ENCODE peak calls at places on chromosome 19, in four cellular contexts. One of them, this sample, is unnamed.

GRCh38 chr19:7417671-7418324 is 69.1 kb downstream of the ARHGEF18 start:
- DNase-seq in hepatocyte: peak; percentile 34
- DNase-seq in HCT116: no peak
- DNase-seq in neural progenitor cell: no peak
- DNase-seq in this sample: no peak

GRCh38 chr19:46704379-46705076 is 12.4 kb downstream of the PRKD2 start:
- DNase-seq in neural progenitor cell: peak; percentile 71
- DNase-seq in hepatocyte: peak; percentile 61
- DNase-seq in HCT116: no peak
- DNase-seq in this sample: peak; percentile 57

GRCh38 chr19:58586131-58586765 is 13.1 kb upstream of the MZF1 start:
- DNase-seq in HCT116: no peak
- DNase-seq in hepatocyte: no peak
- DNase-seq in neural progenitor cell: no peak
- DNase-seq in this sample: no peak

GRCh38 chr19:31297991-31298390 is 51.2 kb downstream of the TSHZ3 start:
- DNase-seq in hepatocyte: no peak
- DNase-seq in HCT116: no peak
- DNase-seq in neural progenitor cell: no peak
- DNase-seq in this sample: no peak

GRCh38 chr19:53894736-53895135 is 12.7 kb downstream of the PRKCG start:
- DNase-seq in HCT116: no peak
- DNase-seq in hepatocyte: no peak
- DNase-seq in neural progenitor cell: no peak
- DNase-seq in this sample: peak; percentile 63

GRCh38 chr19:37511821-37512220 is 5.1 kb downstream of the ZNF793 start:
- DNase-seq in HCT116: no peak
- DNase-seq in hepatocyte: no peak
- DNase-seq in neural progenitor cell: no peak
- DNase-seq in this sample: no peak

GRCh38 chr19:46951236-46951986 is 68.2 kb upstream of the NPAS1 start:
- DNase-seq in hepatocyte: peak; percentile 84
- DNase-seq in HCT116: peak; percentile 37
- DNase-seq in neural progenitor cell: no peak
- DNase-seq in this sample: peak; percentile 94

GRCh38 chr19:17739121-17739875 is 12.0 kb upstream of the FCHO1 start:
- DNase-seq in hepatocyte: no peak
- DNase-seq in neural progenitor cell: no peak
- DNase-seq in HCT116: no peak
- DNase-seq in this sample: no peak

GRCh38 chr19:6414033-6414643 is 10.5 kb downstream of the KHSRP start:
- DNase-seq in HCT116: no peak
- DNase-seq in hepatocyte: no peak
- DNase-seq in neural progenitor cell: peak; percentile 38
- DNase-seq in this sample: no peak
- TF ChIP-seq EZH2phosphoT487 in HCT116: no peak
- TF ChIP-seq EZH2phosphoT487 in hepatocyte: no peak
- TF ChIP-seq EZH2phosphoT487 in neural progenitor cell: no peak
- TF ChIP-seq EZH2phosphoT487 in this sample: no peak

GRCh38 chr19:12952488-12953455 is 4.3 kb downstream of the GADD45GIP1 start:
- DNase-seq in neural progenitor cell: no peak
- DNase-seq in HCT116: no peak
- DNase-seq in hepatocyte: no peak
- DNase-seq in this sample: peak; percentile 60
- H3K36me3 ChIP-seq in neural progenitor cell: no peaks in the 10 kb centered on the region
- H3K36me3 ChIP-seq in HCT116: peaks cover 51% of the 10 kb centered on the region
- H3K36me3 ChIP-seq in hepatocyte: no peaks in the 10 kb centered on the region
- H3K36me3 ChIP-seq in this sample: peaks cover 40% of the 10 kb centered on the region

DNA sequence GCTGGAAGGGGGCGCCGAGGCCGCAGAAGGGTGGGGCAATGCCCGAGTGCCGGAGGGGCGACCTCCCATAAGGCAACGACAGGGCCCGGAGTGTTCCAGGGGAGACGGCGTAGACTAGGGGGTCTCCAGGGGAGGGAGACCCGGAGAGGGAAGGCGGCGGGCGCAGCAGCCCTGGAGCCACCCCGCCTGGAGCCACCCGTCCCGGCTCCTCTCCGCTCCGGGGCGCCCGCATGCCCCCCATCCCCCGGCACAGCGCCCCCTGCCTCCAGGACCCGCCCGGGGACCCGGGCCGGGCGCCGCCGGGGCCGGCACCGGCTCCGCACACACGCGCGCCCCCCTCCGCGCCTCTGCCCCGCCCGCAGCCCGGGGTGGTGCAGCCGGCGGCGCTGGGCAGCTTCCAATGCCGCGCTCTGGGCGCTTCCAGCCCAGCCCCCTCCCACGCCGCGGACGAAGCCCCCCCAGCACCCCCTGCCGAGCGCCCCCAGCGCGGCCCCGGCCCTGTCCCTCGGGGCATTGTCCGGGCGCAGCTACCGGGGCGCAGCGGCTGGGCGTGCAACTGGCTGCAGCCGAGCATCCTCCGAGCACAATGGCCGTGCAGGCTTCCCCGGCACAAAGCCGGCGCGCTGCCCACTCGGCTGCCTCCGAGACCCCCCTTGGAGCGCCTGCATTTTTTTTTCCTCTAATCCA is 519 bp downstream of the PTPRS start:
- DNase-seq in neural progenitor cell: peak; percentile 88
- DNase-seq in hepatocyte: peak; percentile 51
- DNase-seq in HCT116: no peak
- DNase-seq in this sample: peak; percentile 30
- TF ChIP-seq EZH2phosphoT487 in neural progenitor cell: no peak
- TF ChIP-seq EZH2phosphoT487 in hepatocyte: no peak
- TF ChIP-seq EZH2phosphoT487 in HCT116: no peak
- TF ChIP-seq EZH2phosphoT487 in this sample: no peak

GRCh38 chr19:19527371-19527656 is 1.4 kb upstream of the YJEFN3 start:
- DNase-seq in hepatocyte: no peak
- DNase-seq in HCT116: no peak
- DNase-seq in neural progenitor cell: no peak
- DNase-seq in this sample: no peak
- H3K36me3 ChIP-seq in hepatocyte: no peaks in the 10 kb centered on the region
- H3K36me3 ChIP-seq in HCT116: no peaks in the 10 kb centered on the region
- H3K36me3 ChIP-seq in neural progenitor cell: no peaks in the 10 kb centered on the region
- H3K36me3 ChIP-seq in this sample: peaks cover 13% of the 10 kb centered on the region

GRCh38 chr19:55440411-55441105 is 2.5 kb downstream of the SHISA7 start:
- DNase-seq in hepatocyte: no peak
- DNase-seq in neural progenitor cell: peak; percentile 60
- DNase-seq in HCT116: no peak
- DNase-seq in this sample: no peak
- TF ChIP-seq EZH2phosphoT487 in hepatocyte: no peak
- TF ChIP-seq EZH2phosphoT487 in neural progenitor cell: no peak
- TF ChIP-seq EZH2phosphoT487 in HCT116: no peak
- TF ChIP-seq EZH2phosphoT487 in this sample: no peak

GRCh38 chr19:38710416-38710702 is 33.9 kb downstream of the CAPN12 start:
- DNase-seq in hepatocyte: no peak
- DNase-seq in neural progenitor cell: no peak
- DNase-seq in HCT116: no peak
- DNase-seq in this sample: no peak

GRCh38 chr19:38708413-38709024 is 35.8 kb downstream of the CAPN12 start:
- DNase-seq in hepatocyte: no peak
- DNase-seq in HCT116: no peak
- DNase-seq in neural progenitor cell: no peak
- DNase-seq in this sample: no peak

GRCh38 chr19:38709671-38710415 is 34.4 kb downstream of the CAPN12 start:
- DNase-seq in HCT116: no peak
- DNase-seq in neural progenitor cell: no peak
- DNase-seq in hepatocyte: no peak
- DNase-seq in this sample: no peak

GRCh38 chr19:38707512-38708114 is 36.7 kb downstream of the CAPN12 start:
- DNase-seq in hepatocyte: no peak
- DNase-seq in neural progenitor cell: no peak
- DNase-seq in HCT116: no peak
- DNase-seq in this sample: peak; percentile 75

DNA sequence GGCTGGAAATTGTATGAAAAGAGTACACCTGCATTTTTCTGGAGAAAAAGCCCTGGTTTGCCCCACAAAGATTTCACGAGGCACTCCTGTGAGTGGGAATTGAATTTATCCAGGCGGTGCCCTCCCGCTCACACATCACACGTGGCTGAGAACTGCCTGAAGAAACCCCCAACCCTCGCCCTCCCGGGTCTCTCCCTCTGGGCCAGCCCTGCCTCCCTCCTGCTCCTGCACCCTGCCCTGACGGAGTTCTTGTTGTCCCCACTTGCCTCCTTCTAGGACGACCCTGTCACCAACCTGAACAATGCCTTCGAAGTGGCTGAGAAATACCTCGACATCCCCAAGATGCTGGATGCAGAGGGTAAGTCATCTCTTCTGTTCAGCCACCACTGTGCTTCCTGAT is 35.2 kb downstream of the CAPN12 start:
- DNase-seq in neural progenitor cell: no peak
- DNase-seq in HCT116: no peak
- DNase-seq in hepatocyte: no peak
- DNase-seq in this sample: no peak
- H3K36me3 ChIP-seq in neural progenitor cell: no peaks in the 10 kb centered on the region
- H3K36me3 ChIP-seq in HCT116: peaks cover 87% of the 10 kb centered on the region
- H3K36me3 ChIP-seq in hepatocyte: no peaks in the 10 kb centered on the region
- H3K36me3 ChIP-seq in this sample: peaks cover 90% of the 10 kb centered on the region